ENCODE peak calls at places on chromosomes 3 and 15, in four cellular contexts. O is stomach, H is HepG2, C is tibial artery. Z is an unnamed sample.
A peak's percentile ranks its signal among the peaks of the same experiment; 100 is the strongest.

GRCh38 chr15:78739996-78740903 is 71.0 kb downstream of the ADAMTS7 start:
- DNase-seq in O (peak; percentile 78), H (peak; percentile 57), C (no peak), Z (peak; percentile 83)

GRCh38 chr15:76336254-76337046 is at the start of gene ISL2:
- DNase-seq in O (peak; percentile 67), H (peak; percentile 95), C (no peak), Z (peak; percentile 97)

GRCh38 chr3:175951047-175951694 is 1092.0 kb downstream of the NAALADL2 start:
- DNase-seq in O (no peak), H (no peak), C (no peak), Z (no peak)

GRCh38 chr15:63530235-63530634 is 25.8 kb downstream of the USP3 start:
- DNase-seq in O (no peak), H (no peak), C (no peak), Z (no peak)

GRCh38 chr3:190382082-190382481 is 5.9 kb upstream of the CLDN16 start:
- DNase-seq in O (no peak), H (no peak), C (no peak), Z (no peak)

GRCh38 chr3:17845026-17845425 is 102.6 kb upstream of the TBC1D5 start:
- DNase-seq in O (no peak), H (no peak), C (no peak), Z (no peak)

GRCh38 chr3:155870945-155871745 is 695 bp downstream of the GMPS start:
- DNase-seq in O (peak; percentile 58), H (no peak), C (peak; percentile 67), Z (peak; percentile 48)

GRCh38 chr15:64224508-64224907 is 61.7 kb upstream of the PPIB start:
- DNase-seq in O (no peak), H (peak; percentile 10), C (no peak), Z (no peak)

GRCh38 chr15:96342143-96342466 is 11.6 kb downstream of the NR2F2 start:
- DNase-seq in O (no peak), H (no peak), C (no peak), Z (no peak)

GRCh38 chr3:145936986-145937385 is 224.0 kb downstream of the PLOD2 start:
- DNase-seq in O (no peak), H (no peak), C (no peak), Z (no peak)

GRCh38 chr3:42711491-42712343 is 9.1 kb upstream of the HHATL start:
- DNase-seq in O (no peak), H (no peak), C (no peak), Z (peak; percentile 28)

GRCh38 chr15:95051881-95052280 is 820.5 kb downstream of the MCTP2 start:
- DNase-seq in O (no peak), H (no peak), C (no peak), Z (no peak)

GRCh38 chr15:100116416-100117190 is 225.2 kb downstream of the ADAMTS17 start:
- DNase-seq in O (no peak), H (no peak), C (no peak), Z (no peak)

DNA sequence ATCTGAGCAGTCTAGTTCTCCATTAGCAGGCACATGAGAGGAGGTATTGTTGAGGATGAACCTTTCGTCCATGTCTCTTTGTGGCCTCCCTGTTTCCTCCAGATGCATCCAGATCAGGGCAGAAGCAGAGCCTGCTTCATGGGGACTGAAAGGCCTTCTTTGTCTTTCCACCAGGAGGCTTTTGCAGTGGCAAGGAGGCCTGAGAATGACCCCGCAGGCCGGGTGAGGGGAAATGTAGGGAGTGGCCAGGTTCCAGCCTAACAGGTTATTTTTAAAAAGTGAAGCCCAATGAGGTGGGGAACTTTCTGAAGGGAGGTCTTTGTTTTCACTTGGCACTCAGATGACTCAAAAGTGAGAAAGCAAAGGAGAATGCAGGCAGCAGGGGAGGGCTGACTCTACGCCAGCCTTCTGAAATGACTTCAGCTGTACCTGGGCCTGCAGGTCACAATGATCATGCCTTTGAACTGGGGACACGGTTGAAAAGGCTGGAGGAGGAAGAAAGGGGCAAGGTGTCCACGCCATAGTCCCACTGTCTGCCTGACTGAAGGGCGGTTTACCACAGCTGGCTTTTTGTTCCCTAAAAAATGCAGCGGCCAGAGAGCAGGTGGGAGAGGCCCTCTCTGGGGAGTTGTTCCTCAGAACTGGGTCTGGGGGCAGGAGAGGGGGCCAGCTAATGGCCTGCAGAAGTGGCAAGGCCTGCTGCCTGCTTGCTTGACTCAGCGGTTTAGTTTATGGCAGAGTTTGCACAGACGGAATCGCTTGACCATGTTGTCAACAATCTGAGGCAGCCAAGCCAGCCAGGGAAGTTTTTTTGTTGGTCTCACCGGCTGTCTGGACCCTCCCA is 28.7 kb downstream of the CMTM7 start:
- DNase-seq in O (peak; percentile 54), H (peak; percentile 89), C (no peak), Z (peak; percentile 75)
- H3K4me1 ChIP-seq in O (peaks cover 37% of the 10 kb centered on the region), H (peaks cover 47% of the 10 kb centered on the region), C (peaks cover 35% of the 10 kb centered on the region), Z (peaks cover 31% of the 10 kb centered on the region)

GRCh38 chr15:69525543-69525942 is 72.9 kb downstream of the RPLP1 start:
- DNase-seq in O (no peak), H (no peak), C (no peak), Z (no peak)

GRCh38 chr15:69524850-69525249 is 72.2 kb downstream of the RPLP1 start:
- DNase-seq in O (no peak), H (no peak), C (no peak), Z (no peak)

GRCh38 chr15:69523010-69524001 is 70.7 kb downstream of the RPLP1 start:
- DNase-seq in O (peak; percentile 84), H (peak; percentile 38), C (peak; percentile 78), Z (peak; percentile 78)

GRCh38 chr15:69524296-69524695 is 71.7 kb downstream of the RPLP1 start:
- DNase-seq in O (peak; percentile 29), H (no peak), C (no peak), Z (peak; percentile 33)

GRCh38 chr15:69522361-69522760 is 69.7 kb downstream of the RPLP1 start:
- DNase-seq in O (peak; percentile 54), H (no peak), C (no peak), Z (no peak)
- TF ChIP-seq CTCF in O (no peak), H (no peak), C (no peak), Z (no peak)

DNA sequence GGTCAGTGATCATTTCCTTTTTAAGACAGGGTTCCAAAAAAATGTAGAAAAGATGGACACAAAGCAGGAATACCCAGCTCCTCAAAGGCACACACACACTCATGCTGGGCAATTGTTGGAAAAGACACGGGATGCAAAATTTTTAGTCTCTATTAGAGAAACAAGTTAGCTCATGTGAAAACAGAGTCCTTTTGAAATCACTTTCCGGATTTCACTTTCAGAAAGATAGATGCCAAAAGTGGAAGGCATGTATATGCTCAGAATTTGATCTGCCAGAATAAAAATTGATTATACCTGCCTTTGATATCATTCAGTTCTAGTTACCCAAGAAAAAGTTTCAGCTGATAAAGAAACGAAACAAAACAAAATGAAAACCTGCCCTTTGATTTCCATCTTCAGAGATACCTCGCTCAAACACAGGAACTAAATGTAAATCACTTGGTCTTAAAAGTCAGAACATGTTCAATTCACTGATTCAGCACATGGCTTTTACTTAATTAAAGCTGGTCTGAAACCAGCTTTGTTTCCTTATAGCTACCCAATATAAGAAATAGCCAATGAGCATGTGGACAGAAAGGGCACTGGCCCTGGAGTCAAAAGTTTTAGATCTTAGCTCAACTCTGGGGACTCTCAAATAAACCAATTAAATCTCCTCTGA is 52.8 kb downstream of the PLD1 start:
- DNase-seq in O (no peak), H (no peak), C (no peak), Z (no peak)
- H3K4me1 ChIP-seq in O (peaks cover 9% of the 10 kb centered on the region), H (peaks cover 10% of the 10 kb centered on the region), C (peaks cover 47% of the 10 kb centered on the region), Z (no peaks in the 10 kb centered on the region)

GRCh38 chr3:171788546-171789351 is 21.5 kb downstream of the PLD1 start:
- DNase-seq in O (no peak), H (peak; percentile 63), C (no peak), Z (no peak)
- TF ChIP-seq CTCF in O (no peak), H (no peak), C (no peak), Z (no peak)

GRCh38 chr15:101198031-101198430 is 53.8 kb downstream of the CHSY1 start:
- DNase-seq in O (no peak), H (no peak), C (no peak), Z (no peak)
- H3K4me1 ChIP-seq in O (peaks cover 22% of the 10 kb centered on the region), H (peaks cover 2% of the 10 kb centered on the region), C (peaks cover 62% of the 10 kb centered on the region), Z (no peaks in the 10 kb centered on the region)

DNA sequence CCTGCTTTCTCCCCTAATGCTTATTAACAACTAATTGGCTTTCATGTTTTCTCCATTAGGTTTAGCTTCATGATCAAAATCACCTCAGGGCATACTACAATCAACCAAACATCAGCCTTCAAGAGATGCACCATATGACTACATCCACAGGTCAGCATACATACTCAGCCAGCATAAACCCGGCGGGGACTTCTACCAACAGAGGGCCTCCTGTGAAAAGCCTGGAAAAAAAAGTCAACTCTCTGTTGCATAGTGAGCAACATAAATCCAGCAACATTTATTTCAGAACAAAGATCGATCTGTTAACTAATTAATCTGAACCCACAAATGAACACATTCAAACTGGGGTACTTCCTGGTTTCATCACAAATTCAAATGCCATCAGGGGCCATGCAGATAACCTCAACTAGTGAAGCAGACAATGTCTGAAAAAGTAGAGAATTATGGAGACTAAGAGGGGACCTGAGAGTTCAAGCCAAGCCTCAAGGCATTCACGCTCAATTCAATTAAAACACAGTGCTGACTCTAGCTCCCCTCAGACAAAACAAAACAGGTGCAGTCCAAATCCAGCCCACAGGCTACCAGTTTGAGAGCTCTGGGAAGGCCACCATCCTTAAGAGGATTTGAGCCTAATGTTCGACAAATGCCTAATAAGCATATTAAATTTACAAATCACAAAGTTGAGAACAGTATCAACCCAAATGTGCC is 124.5 kb downstream of the MAGI1 start:
- DNase-seq in O (no peak), H (no peak), C (no peak), Z (no peak)
- TF ChIP-seq CTCF in O (no peak), H (peak; percentile 27), C (no peak), Z (peak; percentile 11)

GRCh38 chr3:136187868-136188267 is 8.3 kb downstream of the MSL2 start:
- DNase-seq in O (no peak), H (no peak), C (no peak), Z (no peak)
- H3K4me1 ChIP-seq in O (peaks cover 62% of the 10 kb centered on the region), H (peaks cover 94% of the 10 kb centered on the region), C (peaks cover 98% of the 10 kb centered on the region), Z (peaks cover 28% of the 10 kb centered on the region)